ENCODE peak calls at places on chromosomes 7 and 10, in six cellular contexts. T is H7; K is NCI-H1694; V is NCI-H2029; U is activated CD4-positive, alpha-beta T cell treated with anti-CD3 and anti-CD28 coated beads, Interleukin-2, amount 50 U/mL, for 1 hour; S is activated naive CD4-positive, alpha-beta T cell treated with Interleukin-2 at 50 U/mL for 16 hours. I is an unnamed sample.

GRCh38 chr10:59578013-59578412 is 131.6 kb downstream of the SLC16A9 start:
- DNase-seq in V (no peak), U (no peak), T (no peak), S (no peak), K (no peak), I (no peak)

GRCh38 chr10:30215631-30216030 is 133.4 kb downstream of the MTPAP start:
- DNase-seq in U (no peak), S (no peak), K (no peak), T (no peak), V (peak), I (peak)

GRCh38 chr7:81190997-81191747 is 272.3 kb upstream of the SEMA3C start:
- DNase-seq in T (no peak), U (no peak), V (no peak), K (no peak), S (no peak), I (peak)

GRCh38 chr10:114613237-114613979 is 44.7 kb downstream of the ABLIM1 start:
- DNase-seq in U (no peak), V (no peak), K (no peak), T (no peak), S (no peak), I (no peak)

GRCh38 chr7:2205036-2205780 is 27.5 kb downstream of the MAD1L1 start:
- DNase-seq in U (no peak), K (no peak), T (no peak), S (no peak), V (no peak), I (no peak)

GRCh38 chr7:17448479-17449423 is 150.3 kb downstream of the AHR start:
- DNase-seq in V (no peak), K (no peak), U (no peak), S (no peak), T (no peak), I (no peak)

GRCh38 chr10:46075869-46076268 is 29.8 kb upstream of the MSMB start:
- DNase-seq in T (no peak), V (no peak), U (no peak), K (no peak), S (no peak), I (no peak)

GRCh38 chr10:24277771-24278518 is 69.0 kb downstream of the KIAA1217 start:
- DNase-seq in U (no peak), S (no peak), V (no peak), K (no peak), T (no peak), I (no peak)

GRCh38 chr7:139566736-139567646 is 43.5 kb downstream of the CLEC2L start:
- DNase-seq in S (no peak), V (no peak), U (no peak), K (no peak), T (peak), I (no peak)

GRCh38 chr10:110447886-110448285 is 49.8 kb upstream of the DUSP5 start:
- DNase-seq in V (no peak), S (no peak), U (no peak), K (no peak), T (no peak), I (no peak)

GRCh38 chr10:91295346-91295745 is 74.9 kb downstream of the PCGF5 start:
- DNase-seq in V (no peak), T (no peak), U (no peak), K (no peak), S (no peak), I (no peak)

GRCh38 chr7:32255036-32255435 is 184.8 kb upstream of the PDE1C start:
- DNase-seq in T (no peak), K (no peak), S (no peak), V (no peak), U (no peak), I (no peak)

GRCh38 chr10:73763343-73763742 is 18.5 kb upstream of the CHCHD1 start:
- DNase-seq in K (no peak), U (no peak), T (no peak), S (no peak), V (no peak), I (no peak)

GRCh38 chr7:33261585-33261984 is 132.2 kb downstream of the BBS9 start:
- DNase-seq in T (no peak), K (no peak), S (no peak), U (no peak), V (no peak), I (no peak)

GRCh38 chr10:79053481-79054202 is 15.1 kb upstream of the ZMIZ1 start:
- DNase-seq in S (no peak), T (peak), V (no peak), U (no peak), K (no peak), I (no peak)

GRCh38 chr10:120260446-120260845 is 196.6 kb upstream of the PLPP4 start:
- DNase-seq in V (no peak), T (no peak), U (no peak), K (peak), S (no peak), I (no peak)

I was measured in SK-MEL-5.